ENCODE peak calls at places on chromosomes 11 and 22, in six cellular contexts. W is H1, S is heart left ventricle, J is spleen, E is ovary, F is Peyer's patch. R is an unnamed sample.

GRCh38 chr11:46240861-46241260 is 36.6 kb upstream of the CREB3L1 start:
- DNase-seq in F (no peak), E (no peak), W (no peak), J (no peak), S (no peak), R (no peak)

GRCh38 chr11:117064275-117064674 is 34.0 kb downstream of the SIK3 start:
- DNase-seq in E (no peak), J (no peak), F (no peak), S (no peak), W (no peak), R (no peak)

GRCh38 chr11:117910525-117910924 is 18.7 kb downstream of the TMPRSS13 start:
- DNase-seq in F (peak; percentile 12), E (no peak), J (no peak), S (no peak), W (no peak), R (no peak)

GRCh38 chr11:86923993-86924766 is 31.0 kb downstream of the FZD4 start:
- DNase-seq in E (no peak), S (no peak), W (peak; percentile 60), F (no peak), J (no peak), R (no peak)

GRCh38 chr11:848380-848931 is 5.8 kb downstream of the TSPAN4 start:
- DNase-seq in J (peak; percentile 90), W (no peak), E (peak; percentile 67), F (peak; percentile 75), S (peak; percentile 61), R (peak; percentile 47)

GRCh38 chr11:35040221-35040942 is 98.6 kb upstream of the CD44 start:
- DNase-seq in S (no peak), E (no peak), J (no peak), W (no peak), F (no peak), R (no peak)

GRCh38 chr11:44955019-44955738 is 4.5 kb upstream of the TP53I11 start:
- DNase-seq in E (peak; percentile 46), F (peak; percentile 77), W (no peak), J (no peak), S (peak; percentile 70), R (peak; percentile 37)

GRCh38 chr11:113876798-113877672 is 1.7 kb upstream of the USP28 start:
- DNase-seq in J (no peak), W (no peak), S (no peak), E (no peak), F (no peak), R (no peak)

GRCh38 chr22:19615001-19615461 is 90.8 kb upstream of the CLDN5 start:
- DNase-seq in W (no peak), F (no peak), S (no peak), E (no peak), J (no peak), R (no peak)

GRCh38 chr11:87368876-87369480 is 331.2 kb downstream of the TMEM135 start:
- DNase-seq in S (no peak), J (no peak), W (peak; percentile 13), F (no peak), E (no peak), R (no peak)

GRCh38 chr11:116882386-116882785 is 45.0 kb upstream of the APOA1 start:
- DNase-seq in J (no peak), S (no peak), W (no peak), F (no peak), E (no peak), R (no peak)

GRCh38 chr22:37401401-37401859 is 25.8 kb downstream of the ELFN2 start:
- DNase-seq in E (no peak), S (peak; percentile 75), J (no peak), F (no peak), W (no peak), R (no peak)

GRCh38 chr11:130094614-130095013 is 24.9 kb downstream of the APLP2 start:
- DNase-seq in F (no peak), E (no peak), S (no peak), W (no peak), J (no peak), R (no peak)

GRCh38 chr11:84947970-84948600 is 679.1 kb downstream of the DLG2 start:
- DNase-seq in S (no peak), E (no peak), F (no peak), J (no peak), W (no peak), R (no peak)

GRCh38 chr11:64268687-64269379 is 15.6 kb downstream of the BAD start:
- DNase-seq in S (peak; percentile 84), W (no peak), J (peak; percentile 94), F (peak; percentile 81), E (peak; percentile 90), R (peak; percentile 52)

GRCh38 chr11:34926101-34926830 is 9.8 kb downstream of the PDHX start:
- DNase-seq in J (no peak), F (no peak), E (no peak), S (no peak), W (no peak), R (no peak)

GRCh38 chr22:19797086-19797485 is 36.5 kb downstream of the TBX1 start:
- DNase-seq in W (no peak), E (no peak), J (no peak), S (no peak), F (no peak), R (no peak)

GRCh38 chr11:284081-285020 is 4.6 kb upstream of the PGGHG start:
- DNase-seq in S (no peak), F (peak; percentile 57), J (peak; percentile 77), E (peak; percentile 18), W (no peak), R (no peak)

GRCh38 chr22:26430600-26430999 is 1.5 kb downstream of the ASPHD2 start:
- DNase-seq in S (no peak), F (no peak), E (no peak), J (no peak), W (no peak), R (no peak)

GRCh38 chr11:33936745-33937612 is 45.1 kb upstream of the LMO2 start:
- DNase-seq in W (no peak), E (no peak), F (no peak), S (peak; percentile 75), J (no peak), R (peak; percentile 32)

GRCh38 chr11:35418282-35418846 is 994 bp downstream of the SLC1A2 start:
- DNase-seq in W (no peak), F (no peak), S (no peak), E (no peak), J (no peak), R (no peak)

GRCh38 chr11:1081601-1082311 is 7.1 kb downstream of the MUC2 start:
- DNase-seq in E (no peak), S (no peak), W (no peak), J (peak; percentile 62), F (peak; percentile 57), R (no peak)

GRCh38 chr22:43555561-43556515 is 144.0 kb downstream of the MPPED1 start:
- DNase-seq in W (no peak), S (no peak), E (no peak), J (no peak), F (no peak), R (no peak)

GRCh38 chr11:85810521-85810870 is 445 bp downstream of the SYTL2 start:
- DNase-seq in F (no peak), E (peak; percentile 23), W (no peak), S (no peak), J (no peak), R (peak; percentile 4)

GRCh38 chr11:61917357-61918109 is at the start of gene RAB3IL1:
- DNase-seq in E (peak; percentile 83), F (peak; percentile 74), W (no peak), J (peak; percentile 84), S (peak; percentile 80), R (peak; percentile 45)

GRCh38 chr11:995752-996420 is 40.6 kb downstream of the MUC6 start:
- DNase-seq in J (no peak), W (no peak), E (no peak), F (no peak), S (no peak), R (no peak)

GRCh38 chr11:114131366-114131963 is 72.0 kb downstream of the ZBTB16 start:
- DNase-seq in E (no peak), F (no peak), S (no peak), J (no peak), W (no peak), R (no peak)

GRCh38 chr11:35412285-35412684 is 7.1 kb downstream of the SLC1A2 start:
- DNase-seq in S (no peak), W (no peak), E (no peak), F (no peak), J (no peak), R (no peak)

GRCh38 chr11:36119300-36119699 is 169.9 kb downstream of the COMMD9 start:
- DNase-seq in E (no peak), W (no peak), F (no peak), S (no peak), J (no peak), R (no peak)

DNA sequence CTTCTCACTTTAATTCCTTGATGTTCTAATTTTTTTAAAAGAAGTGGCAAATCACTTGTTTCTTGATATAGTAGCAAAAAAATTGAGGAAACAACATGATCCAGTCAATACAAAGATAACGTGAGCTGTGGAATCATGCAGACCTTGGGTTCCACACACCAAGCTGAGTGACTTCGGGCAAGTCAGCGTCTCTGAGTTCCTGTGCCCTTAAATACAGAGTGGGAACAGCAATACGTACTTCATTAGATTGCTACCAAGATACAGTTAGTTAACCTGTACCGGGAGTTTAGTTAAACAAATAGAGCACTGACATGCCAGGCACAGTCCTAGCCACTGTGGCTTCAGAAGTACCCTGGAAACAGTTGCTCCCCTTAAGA is 58.5 kb downstream of the PPP2R1B start:
- DNase-seq in E (no peak), F (no peak), J (no peak), W (no peak), S (no peak), R (no peak)
- H3K27ac ChIP-seq in E (peak overlapping the region; percentile 70), F (no peak overlapping the region), J (no peak overlapping the region), W (no peak overlapping the region), S (peak overlapping the region; percentile 17), R (no peak overlapping the region)

DNA sequence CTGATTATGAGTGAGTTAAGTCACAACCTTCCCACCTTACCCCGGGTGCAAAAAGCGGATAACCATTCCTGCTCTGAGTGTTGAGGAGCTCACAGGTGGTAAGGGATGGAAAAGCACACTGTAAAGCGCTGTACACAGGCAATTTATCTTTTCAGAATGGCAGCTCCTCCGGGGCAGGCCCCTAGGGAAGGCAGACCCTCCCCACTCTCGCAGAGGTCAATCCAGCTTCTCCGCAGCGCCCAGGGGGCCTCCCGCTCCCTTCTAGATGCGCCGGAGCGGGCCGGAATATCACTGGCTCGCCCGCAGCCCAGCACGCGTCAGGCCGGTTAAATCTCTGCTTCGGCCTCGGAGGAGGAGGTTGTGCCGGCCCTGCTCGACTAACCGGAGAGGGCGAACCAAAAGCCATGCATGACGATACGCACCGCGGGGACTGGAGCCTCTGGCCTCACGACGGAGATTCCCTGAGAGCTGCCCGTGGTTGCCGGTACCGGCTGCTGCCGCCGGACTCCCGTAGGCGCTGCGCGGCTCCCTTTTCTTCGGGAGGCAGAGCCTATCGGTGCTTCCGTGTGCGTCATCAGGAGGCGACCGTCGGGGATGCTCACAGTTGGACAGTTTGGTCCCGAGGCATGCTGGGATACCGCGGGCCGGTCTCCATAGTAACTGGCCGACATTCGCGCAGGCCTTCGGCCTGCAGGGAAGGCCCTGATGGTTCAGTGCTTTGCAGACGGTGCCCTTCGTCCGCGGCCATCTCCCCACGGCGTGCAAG is at the start of gene BRMS1:
- DNase-seq in S (peak; percentile 100), F (peak; percentile 99), E (peak; percentile 97), J (peak; percentile 100), W (peak; percentile 86), R (peak; percentile 99)
- TF ChIP-seq POLR2A in S (peak; percentile 89), F (peak; percentile 93), E (peak; percentile 71), J (peak; percentile 81), W (no peak), R (no peak)

GRCh38 chr11:8739309-8739793 is 56.8 kb downstream of the RPL27A start:
- DNase-seq in S (no peak), F (no peak), J (no peak), E (no peak), W (no peak), R (peak; percentile 50)
- H3K27ac ChIP-seq in S (no peak overlapping the region), F (no peak overlapping the region), J (no peak overlapping the region), E (no peak overlapping the region), W (no peak overlapping the region), R (no peak overlapping the region)

GRCh38 chr22:32824531-32825315 is 23.2 kb downstream of the TIMP3 start:
- DNase-seq in S (no peak), J (no peak), F (no peak), W (no peak), E (no peak), R (no peak)
- TF ChIP-seq POLR2A in S (no peak), J (no peak), F (no peak), W (no peak), E (no peak), R (no peak)

R was measured in thyroid gland.